ENCODE peak calls at places on chromosomes 11 and 22, in seven cellular contexts. I is astrocyte of the spinal cord; Q is CD4-positive, alpha-beta T cell; N is tibial nerve; C is AG04449; W is spleen; K is lung. H is an unnamed sample.

GRCh38 chr11:86066033-86066432 is 2.9 kb downstream of the PICALM start:
- DNase-seq in K (no peak), W (no peak), I (no peak), N (no peak), C (no peak), Q (no peak), H (no peak)

GRCh38 chr11:122215244-122215992 is 99.4 kb upstream of the BLID start:
- DNase-seq in W (peak), K (peak), I (peak), N (peak), C (peak), Q (no peak), H (peak)

GRCh38 chr22:42326301-42326700 is 55.8 kb upstream of the TCF20 start:
- DNase-seq in I (no peak), W (no peak), C (no peak), N (no peak), K (no peak), Q (no peak), H (no peak)

GRCh38 chr22:41197808-41198585 is 7.1 kb upstream of the L3MBTL2 start:
- DNase-seq in N (no peak), I (no peak), W (no peak), C (no peak), Q (peak), K (no peak), H (peak)

GRCh38 chr11:118744001-118744400 is 47.0 kb downstream of the DDX6 start:
- DNase-seq in Q (no peak), N (no peak), C (no peak), I (no peak), K (no peak), W (no peak), H (no peak)

GRCh38 chr11:72856551-72857342 is 42.5 kb downstream of the ATG16L2 start:
- DNase-seq in N (no peak), W (no peak), I (peak), C (no peak), Q (no peak), K (no peak), H (peak)

GRCh38 chr22:31185056-31185455 is 25.1 kb downstream of the RNF185 start:
- DNase-seq in C (no peak), K (no peak), Q (no peak), I (peak), W (no peak), N (no peak), H (no peak)

GRCh38 chr11:7596975-7597391 is 76.3 kb downstream of the CYB5R2 start:
- DNase-seq in C (no peak), Q (no peak), I (no peak), W (no peak), N (no peak), K (no peak), H (no peak)

GRCh38 chr11:3030289-3031070 is 26.7 kb downstream of the CARS1 start:
- DNase-seq in N (no peak), W (no peak), C (no peak), Q (no peak), I (no peak), K (no peak), H (no peak)

GRCh38 chr11:47786373-47786772 is 19.2 kb upstream of the FNBP4 start:
- DNase-seq in Q (no peak), C (no peak), N (no peak), W (no peak), I (no peak), K (no peak), H (no peak)

GRCh38 chr11:30741039-30741550 is 154.9 kb upstream of the MPPED2 start:
- DNase-seq in Q (no peak), N (no peak), W (no peak), I (no peak), K (no peak), C (peak), H (no peak)

DNA sequence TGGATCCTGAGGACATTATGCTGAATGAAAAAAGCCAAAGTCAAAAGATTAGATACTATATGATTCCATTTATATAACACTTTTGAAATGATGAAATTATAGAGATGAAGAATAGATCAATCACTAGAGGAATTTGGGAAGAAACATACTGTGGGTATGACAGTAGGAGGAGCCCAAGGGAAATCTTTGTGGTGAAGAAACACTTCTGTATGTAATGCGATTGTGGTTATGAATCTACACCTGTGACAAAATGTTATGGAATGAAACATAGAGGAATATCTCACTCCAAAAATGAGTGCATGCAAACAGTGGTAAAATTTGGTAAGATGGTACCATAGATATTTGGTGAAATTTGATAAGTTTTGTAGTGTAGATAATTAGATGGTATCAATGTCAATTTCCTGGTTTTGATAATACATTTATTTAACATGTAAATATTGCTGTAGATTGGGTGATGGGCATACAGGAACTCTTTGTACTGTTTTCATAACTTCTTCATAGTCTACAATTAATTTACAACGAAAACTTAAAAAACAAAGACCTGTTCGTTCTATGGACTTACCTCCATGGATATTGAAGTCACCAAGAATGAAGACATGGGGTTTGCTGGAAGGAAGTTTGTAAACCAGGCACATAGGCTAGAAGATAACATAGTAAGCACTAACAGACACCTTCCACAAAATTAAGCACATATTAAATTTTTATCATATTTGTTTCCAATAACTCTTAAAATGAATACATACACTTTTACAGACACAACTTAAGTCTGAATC is 11.5 kb downstream of the MRGPRX1 start:
- DNase-seq in C (no peak), N (no peak), K (no peak), Q (no peak), W (no peak), I (no peak), H (no peak)
- TF ChIP-seq CTCF in C (no peak), N (no peak), K (no peak), Q (no peak), W (no peak), I (no peak), H (no peak)

DNA sequence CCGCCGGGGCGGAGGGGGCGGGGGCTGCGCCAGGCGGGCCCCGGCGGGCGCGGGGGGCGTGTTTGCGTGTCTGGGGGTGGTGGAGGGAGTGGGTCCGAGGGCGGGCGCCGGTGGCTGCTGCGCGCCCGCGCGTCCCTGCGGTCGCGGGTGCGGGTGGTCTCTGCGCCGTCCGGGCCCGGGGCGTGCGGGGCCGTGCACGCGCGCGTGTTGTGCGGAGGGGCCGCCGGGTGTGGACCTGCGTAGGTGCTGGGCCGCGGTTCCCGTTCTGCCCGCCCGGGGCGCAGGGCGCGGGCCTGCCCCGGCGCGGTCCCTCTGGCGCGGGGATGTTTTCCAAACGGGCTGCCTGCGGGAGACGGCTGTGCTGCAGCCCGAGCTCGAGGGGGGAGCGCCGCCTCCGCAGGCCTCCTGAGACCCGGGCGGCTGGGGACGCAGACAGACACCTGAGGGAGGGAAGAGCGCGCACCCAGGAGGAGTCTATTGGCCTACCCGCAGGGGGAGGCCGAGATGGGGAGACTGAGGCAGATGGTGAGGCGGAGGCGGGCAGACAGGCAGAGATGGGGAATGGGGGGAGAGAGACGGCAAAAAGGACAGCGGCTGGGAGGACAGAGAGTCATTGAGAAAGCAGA is 442 bp downstream of the PELI3 start:
- DNase-seq in I (peak), K (no peak), W (no peak), N (no peak), Q (peak), C (no peak), H (no peak)
- TF ChIP-seq CTCF in I (peak), K (no peak), W (peak), N (no peak), Q (peak), C (peak), H (peak)

DNA sequence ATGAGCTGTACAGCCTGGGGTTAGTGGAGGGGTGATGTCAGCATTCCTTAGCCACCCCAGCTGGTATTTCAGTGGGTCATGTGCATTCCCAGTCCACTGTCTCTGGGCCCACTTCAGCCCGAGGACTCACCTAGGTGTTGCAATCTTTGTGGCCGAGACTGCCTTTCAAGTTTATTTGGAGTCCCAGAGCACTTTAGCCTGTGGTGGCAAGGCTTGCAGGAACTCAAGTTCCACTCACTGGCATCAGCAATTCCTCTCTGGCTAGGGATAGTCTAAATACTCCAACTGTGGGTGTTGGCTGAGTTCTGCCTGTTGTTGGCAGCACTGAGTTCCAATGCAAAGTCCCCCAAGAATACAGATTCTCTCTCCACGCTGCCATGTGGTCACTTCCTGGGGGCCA is 191.6 kb upstream of the PGR start:
- DNase-seq in N (no peak), K (peak), C (no peak), Q (no peak), I (no peak), W (no peak), H (no peak)
- TF ChIP-seq CTCF in N (no peak), K (no peak), C (no peak), Q (no peak), I (no peak), W (no peak), H (no peak)

GRCh38 chr11:76610871-76611475 is 59.6 kb downstream of the LRRC32 start:
- DNase-seq in K (no peak), Q (no peak), N (no peak), I (no peak), C (no peak), W (peak), H (no peak)
- TF ChIP-seq CTCF in K (no peak), Q (no peak), N (no peak), I (no peak), C (no peak), W (peak), H (no peak)

DNA sequence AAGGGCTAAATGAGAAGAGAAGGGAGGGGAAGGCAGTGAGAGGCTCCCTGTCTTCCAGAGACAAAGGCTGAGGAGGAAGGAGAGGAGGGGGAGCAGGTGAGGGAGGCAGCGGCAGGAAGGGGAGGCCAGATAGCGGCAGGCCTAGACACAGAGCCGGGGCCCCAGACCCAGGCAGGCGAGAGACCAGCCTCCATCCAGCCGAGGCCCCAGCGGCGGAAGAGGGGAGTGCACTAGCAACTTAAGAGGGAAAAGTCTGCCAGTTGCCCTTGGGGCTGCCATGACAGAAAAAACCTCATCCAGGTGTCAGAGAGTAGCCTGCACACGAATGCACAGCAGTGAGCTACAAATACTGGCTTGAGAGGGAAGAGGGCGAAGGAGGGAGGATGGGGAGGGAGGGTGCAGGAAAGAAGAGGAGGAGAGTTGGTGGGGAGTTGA is 46.7 kb downstream of the IGLL1 start:
- DNase-seq in Q (peak), I (no peak), W (peak), C (no peak), K (no peak), N (no peak), H (no peak)
- TF ChIP-seq CTCF in Q (no peak), I (peak), W (peak), C (peak), K (no peak), N (no peak), H (no peak)

H was measured in HFFc6.